ENCODE peak calls at places on chromosomes 16 and 17, in ten cellular contexts. Y, J, D, B, P, A, Z, M, K and H are unnamed samples. For H3K36me3, the result is how much of the 10 kb centered on the place peaks cover.

GRCh38 chr16:89322381-89323119 is 105.0 kb downstream of the ZNF778 start:
- DNase-seq in P (peak), D (no peak), K (no peak), B (peak), Y (peak), J (peak), Z (peak), M (no peak), A (peak), H (no peak)

GRCh38 chr16:72566174-72566573 is 394.2 kb upstream of the PMFBP1 start:
- DNase-seq in K (no peak), B (no peak), A (no peak), Y (no peak), D (no peak), M (no peak), Z (no peak), P (no peak), J (no peak), H (no peak)

GRCh38 chr16:87392823-87393679 is 915 bp downstream of the MAP1LC3B start:
- DNase-seq in K (peak), P (peak), D (no peak), Z (peak), A (peak), B (peak), Y (peak), M (peak), J (peak), H (no peak)

GRCh38 chr16:19771796-19772195 is 53.7 kb downstream of the IQCK start:
- DNase-seq in P (no peak), D (no peak), K (no peak), M (no peak), J (no peak), A (no peak), Z (no peak), B (no peak), Y (no peak), H (peak)

GRCh38 chr16:23182206-23182674 is 305 bp upstream of the SCNN1G start:
- DNase-seq in Z (peak), A (peak), M (peak), J (peak), P (peak), K (peak), D (peak), Y (peak), B (peak), H (peak)

GRCh38 chr17:57803026-57803425 is 46.8 kb downstream of the MRPS23 start:
- DNase-seq in M (no peak), K (no peak), B (peak), A (no peak), D (no peak), Y (no peak), Z (peak), P (no peak), J (no peak), H (no peak)

GRCh38 chr16:56715128-56715527 is 14.8 kb upstream of the NUP93 start:
- DNase-seq in P (no peak), Z (no peak), K (no peak), Y (no peak), M (no peak), B (no peak), J (no peak), D (no peak), A (no peak), H (no peak)

GRCh38 chr16:17228048-17228707 is 242.6 kb downstream of the XYLT1 start:
- DNase-seq in P (no peak), K (no peak), M (peak), Z (no peak), J (no peak), Y (no peak), D (no peak), B (peak), A (no peak), H (no peak)

GRCh38 chr17:57256708-57257112 is 387 bp downstream of the MSI2 start:
- DNase-seq in Y (peak), M (peak), J (peak), K (peak), P (peak), A (no peak), D (peak), Z (peak), B (peak), H (peak)

GRCh38 chr16:7331997-7332396 is 648 bp upstream of the RBFOX1 start:
- DNase-seq in K (no peak), B (no peak), Y (no peak), P (no peak), A (no peak), M (no peak), J (no peak), D (no peak), Z (no peak), H (no peak)

GRCh38 chr17:78808106-78808635 is 26.1 kb upstream of the CYTH1 start:
- DNase-seq in A (peak), B (no peak), K (no peak), Z (no peak), D (no peak), M (no peak), J (no peak), P (no peak), Y (no peak), H (no peak)

GRCh38 chr16:2371421-2371820 is 30.9 kb upstream of the ABCA3 start:
- DNase-seq in D (no peak), Z (no peak), B (no peak), K (no peak), A (no peak), P (no peak), J (no peak), Y (no peak), M (no peak), H (no peak)

GRCh38 chr17:9090641-9091096 is 69.4 kb downstream of the NTN1 start:
- DNase-seq in P (no peak), K (no peak), Z (no peak), D (no peak), A (no peak), Y (no peak), J (no peak), M (no peak), B (no peak), H (no peak)

GRCh38 chr17:19718613-19719364 is 2.4 kb upstream of the SLC47A2 start:
- DNase-seq in K (no peak), Z (peak), A (no peak), D (no peak), M (no peak), B (no peak), Y (no peak), P (no peak), J (no peak), H (peak)

GRCh38 chr17:50638851-50639767 is 4.4 kb downstream of the ABCC3 start:
- DNase-seq in B (no peak), M (peak), J (no peak), D (peak), K (peak), Y (peak), A (peak), P (peak), Z (no peak), H (no peak)

GRCh38 chr16:52756812-52757517 is 210.0 kb upstream of the TOX3 start:
- DNase-seq in Z (no peak), M (no peak), Y (no peak), D (no peak), K (no peak), A (no peak), P (no peak), J (no peak), B (no peak), H (no peak)

GRCh38 chr17:29390856-29391631 is 881 bp downstream of the TAOK1 start:
- DNase-seq in K (peak), A (peak), J (peak), Y (peak), Z (peak), M (peak), P (peak), D (peak), B (peak), H (peak)

GRCh38 chr17:79202476-79202875 is 127.9 kb downstream of the ENGASE start:
- DNase-seq in B (no peak), J (no peak), D (no peak), Z (no peak), P (no peak), K (no peak), M (no peak), Y (no peak), A (no peak), H (no peak)

GRCh38 chr17:63445065-63445464 is 1.0 kb downstream of the CYB561 start:
- DNase-seq in A (no peak), J (no peak), P (no peak), Z (no peak), Y (no peak), D (no peak), B (no peak), M (no peak), K (no peak), H (no peak)

GRCh38 chr17:48625502-48626201 is 506 bp downstream of the HOXB9 start:
- DNase-seq in Y (no peak), K (no peak), A (no peak), P (peak), J (no peak), D (no peak), M (no peak), B (peak), Z (peak), H (peak)

GRCh38 chr17:37714897-37715296 is 30.0 kb downstream of the HNF1B start:
- DNase-seq in M (no peak), K (no peak), Z (no peak), B (no peak), Y (no peak), J (no peak), D (no peak), A (peak), P (no peak), H (no peak)
- TF ChIP-seq CTCF in M (no peak), K (no peak), Z (no peak), B (no peak), Y (no peak), J (no peak), D (no peak), A (peak), P (no peak), H (no peak)

GRCh38 chr16:29834079-29834478 is 13.8 kb downstream of the MVP start:
- DNase-seq in B (no peak), D (no peak), Z (no peak), A (no peak), Y (no peak), M (no peak), K (no peak), P (no peak), J (no peak), H (no peak)
- H3K36me3 ChIP-seq in B (under half), D (half or more), Z (under half), A (half or more), Y (under half), M (under half), K (half or more), P (under half), J (under half), H (under half)

DNA sequence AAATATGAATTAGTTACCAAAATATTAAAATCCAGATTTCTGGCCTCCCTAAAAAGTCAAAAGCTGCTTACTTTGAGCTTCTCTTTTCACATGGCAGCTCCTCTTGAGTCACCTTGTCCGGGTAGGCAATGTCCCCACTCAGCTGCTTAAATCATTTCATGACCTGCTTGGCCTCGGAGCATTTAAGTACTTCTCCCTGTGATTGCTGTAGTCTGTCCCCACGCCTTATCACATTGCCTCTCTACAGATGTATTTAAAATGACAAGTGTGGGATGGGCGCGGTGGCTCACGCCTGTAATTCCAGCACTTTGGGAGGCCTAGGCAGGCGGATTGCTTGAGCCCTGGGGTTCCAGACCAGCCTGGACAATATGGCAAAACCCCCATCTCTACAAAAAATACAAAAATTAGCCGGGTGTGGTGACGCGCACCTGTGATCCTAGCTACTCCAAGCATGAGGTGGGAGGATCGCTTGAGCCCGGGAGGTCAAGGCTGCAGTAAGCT is 1.2 kb upstream of the GJC1 start:
- DNase-seq in Y (no peak), P (no peak), A (no peak), B (no peak), M (no peak), D (no peak), K (no peak), Z (peak), J (peak), H (no peak)
- H3K4me3 ChIP-seq in Y (peak), P (no peak), A (no peak), B (no peak), M (no peak), D (no peak), K (peak), Z (peak), J (no peak), H (no peak)

DNA sequence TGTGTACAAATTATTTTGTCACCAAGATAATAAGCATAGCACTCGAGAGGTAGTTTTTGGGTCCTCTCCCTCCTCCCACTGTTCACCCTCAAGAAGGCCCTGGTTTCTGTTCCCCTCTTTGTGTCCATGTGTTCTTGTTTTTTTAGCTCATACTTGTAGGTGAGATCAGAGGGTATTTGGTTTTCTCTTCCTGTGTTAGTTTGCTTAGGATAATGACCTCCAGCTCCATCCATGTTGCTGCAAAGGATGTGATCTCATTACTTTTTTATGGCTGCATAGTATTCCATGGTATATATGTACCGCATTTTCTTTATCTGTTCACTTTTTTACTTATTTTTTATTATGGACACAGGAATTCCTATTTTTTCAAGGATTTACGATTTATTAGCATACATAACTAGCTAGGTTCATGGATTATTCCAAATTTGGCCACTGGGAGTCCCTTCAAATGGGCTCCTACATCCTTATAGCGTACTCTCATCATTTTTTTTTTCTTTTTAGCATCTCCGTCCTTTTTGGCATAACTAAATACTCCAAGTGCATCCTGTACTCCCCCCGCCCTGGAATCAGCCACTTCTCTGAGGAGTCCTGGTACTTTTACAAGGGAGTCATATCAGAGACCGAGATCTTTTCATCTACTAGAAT is 7.3 kb downstream of the TADA2A start:
- DNase-seq in J (no peak), K (no peak), B (no peak), Z (peak), A (peak), M (no peak), Y (peak), P (no peak), D (no peak), H (no peak)
- TF ChIP-seq CTCF in J (peak), K (no peak), B (peak), Z (peak), A (peak), M (no peak), Y (peak), P (no peak), D (no peak), H (no peak)